ENCODE peak calls at places on chromosomes 12 and 14, in four cellular contexts. E is fibroblast of mammary gland, O is Peyer's patch, L is AG09309. B is an unnamed sample.

GRCh38 chr14:80468331-80469122 is 257.2 kb upstream of the DIO2 start:
- DNase-seq in L (no peak), E (no peak), O (no peak), B (no peak)

GRCh38 chr14:75221797-75222196 is 45.4 kb upstream of the TMED10 start:
- DNase-seq in L (no peak), E (no peak), O (no peak), B (no peak)

GRCh38 chr12:123250471-123251383 is 17.5 kb downstream of the MTRFR start:
- DNase-seq in O (peak), E (no peak), L (no peak), B (no peak)

GRCh38 chr12:105226219-105226618 is 9.8 kb downstream of the APPL2 start:
- DNase-seq in O (no peak), L (peak), E (peak), B (no peak)

GRCh38 chr12:74539765-74540526 is 2.3 kb downstream of the ATXN7L3B start:
- DNase-seq in L (no peak), O (no peak), E (no peak), B (no peak)

GRCh38 chr14:94771191-94771905 is 1.4 kb upstream of the GSC start:
- DNase-seq in O (no peak), L (no peak), E (no peak), B (no peak)

GRCh38 chr12:94271351-94271750 is 123.0 kb downstream of the PLXNC1 start:
- DNase-seq in E (no peak), L (no peak), O (no peak), B (no peak)

GRCh38 chr14:23938823-23939222 is 14.7 kb upstream of the DHRS4 start:
- DNase-seq in L (no peak), O (no peak), E (no peak), B (no peak)

GRCh38 chr12:112801055-112801454 is 9.5 kb downstream of the RPH3A start:
- DNase-seq in E (no peak), O (no peak), L (no peak), B (no peak)

GRCh38 chr14:32381869-32382268 is 52.8 kb downstream of the AKAP6 start:
- DNase-seq in O (no peak), L (no peak), E (no peak), B (no peak)

GRCh38 chr12:92717202-92717601 is 14.4 kb downstream of the PLEKHG7 start:
- DNase-seq in E (peak), O (no peak), L (peak), B (no peak)

GRCh38 chr14:96001866-96002510 is 37.2 kb upstream of the C14orf132 start:
- DNase-seq in O (no peak), E (no peak), L (no peak), B (peak)

GRCh38 chr12:54028324-54029201 is at the start of gene HOXC6:
- DNase-seq in L (no peak), E (peak), O (no peak), B (no peak)

GRCh38 chr14:47365248-47365647 is 310.2 kb downstream of the MDGA2 start:
- DNase-seq in E (no peak), L (no peak), O (no peak), B (no peak)

GRCh38 chr14:71362920-71363584 is 455.8 kb downstream of the PCNX1 start:
- DNase-seq in E (peak), L (no peak), O (no peak), B (no peak)

GRCh38 chr12:93459097-93459496 is 8.2 kb upstream of the MRPL42 start:
- DNase-seq in O (no peak), L (no peak), E (no peak), B (no peak)

GRCh38 chr12:95214466-95214865 is 2.8 kb downstream of the FGD6 start:
- DNase-seq in L (no peak), E (peak), O (no peak), B (no peak)

GRCh38 chr12:3527181-3527580 is 36.2 kb downstream of the PRMT8 start:
- DNase-seq in E (peak), L (peak), O (no peak), B (no peak)

GRCh38 chr14:36513451-36514277 is 6.4 kb downstream of the NKX2-1 start:
- DNase-seq in O (no peak), E (no peak), L (no peak), B (no peak)

GRCh38 chr12:3236345-3237153 is 159.4 kb downstream of the TSPAN9 start:
- DNase-seq in L (no peak), E (peak), O (no peak), B (no peak)

GRCh38 chr12:52585951-52586350 is 12.3 kb upstream of the KRT74 start:
- DNase-seq in L (no peak), O (no peak), E (no peak), B (no peak)

GRCh38 chr12:121955258-121956040 is 37.1 kb downstream of the CFAP251 start:
- DNase-seq in E (peak), O (no peak), L (no peak), B (no peak)

DNA sequence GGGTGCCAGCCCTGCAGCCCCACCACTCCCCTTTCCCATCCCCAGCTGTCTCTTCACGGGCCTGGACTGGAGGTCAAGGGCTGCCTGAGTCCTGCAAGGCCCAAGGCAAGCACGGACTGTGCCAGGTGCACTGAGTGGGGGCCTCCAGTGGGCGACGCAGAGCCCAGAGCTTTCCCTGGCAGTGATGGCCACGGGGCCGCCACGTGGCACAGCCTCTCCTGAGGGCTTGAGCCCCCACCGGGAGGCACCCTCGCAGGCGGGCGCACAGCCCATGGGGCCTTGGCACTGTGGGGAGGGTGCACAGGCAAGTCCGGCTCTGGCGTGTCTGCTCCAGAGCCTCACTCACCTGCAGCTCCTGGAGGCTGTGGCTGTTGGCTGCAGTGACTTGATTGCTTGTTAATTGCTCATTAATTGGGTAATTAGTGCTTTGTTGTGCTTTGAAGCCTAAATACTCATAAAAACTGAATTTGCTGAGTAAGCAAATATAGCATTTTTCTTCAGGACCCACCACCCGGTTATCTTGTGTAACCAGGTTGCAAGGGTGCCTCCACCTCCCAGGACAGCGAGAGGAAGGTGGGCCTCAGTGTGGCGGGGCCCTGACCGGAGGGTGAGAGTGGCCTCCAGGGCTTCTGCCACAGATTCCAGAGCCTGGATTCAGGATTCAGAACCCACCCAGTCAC is 48.5 kb downstream of the FBRSL1 start:
- DNase-seq in E (no peak), L (no peak), O (no peak), B (no peak)
- TF ChIP-seq CTCF in E (no peak), L (no peak), O (no peak), B (no peak)

GRCh38 chr12:19646599-19646998 is 207.3 kb downstream of the AEBP2 start:
- DNase-seq in O (no peak), E (no peak), L (no peak), B (no peak)

GRCh38 chr12:19641235-19642080 is 202.2 kb downstream of the AEBP2 start:
- DNase-seq in L (no peak), E (peak), O (no peak), B (no peak)

GRCh38 chr12:19645823-19646222 is 206.5 kb downstream of the AEBP2 start:
- DNase-seq in L (no peak), O (no peak), E (no peak), B (no peak)

GRCh38 chr12:19642305-19642704 is 203.0 kb downstream of the AEBP2 start:
- DNase-seq in L (no peak), E (no peak), O (no peak), B (no peak)

DNA sequence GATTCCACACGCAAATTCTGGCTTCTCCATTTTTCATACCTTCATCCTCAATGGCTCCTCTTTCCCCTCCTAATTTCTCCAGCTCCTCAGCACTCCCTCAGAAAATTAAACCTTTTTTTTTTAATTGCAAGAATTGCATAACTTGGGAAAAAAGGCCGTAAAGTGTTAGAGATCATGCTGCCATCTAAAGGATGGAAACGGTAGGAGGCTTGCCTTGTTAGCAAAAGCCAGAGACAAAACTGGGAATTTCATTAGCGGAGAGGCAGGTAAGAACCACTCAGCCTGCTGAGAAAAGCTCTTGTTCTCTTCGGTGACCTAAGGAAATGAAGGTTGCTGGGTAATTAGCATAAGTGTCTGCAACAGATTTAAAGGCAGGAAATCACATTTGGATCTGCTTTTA is 204.3 kb downstream of the AEBP2 start:
- DNase-seq in E (peak), O (no peak), L (peak), B (no peak)
- TF ChIP-seq CTCF in E (peak), O (peak), L (peak), B (peak)

GRCh38 chr12:67014642-67015041 is 254.5 kb upstream of the CAND1 start:
- DNase-seq in E (no peak), L (no peak), O (no peak), B (no peak)

GRCh38 chr12:67018105-67018504 is 251.1 kb upstream of the CAND1 start:
- DNase-seq in L (no peak), O (no peak), E (no peak), B (no peak)

GRCh38 chr12:67019070-67019469 is 250.1 kb upstream of the CAND1 start:
- DNase-seq in O (no peak), L (no peak), E (no peak), B (no peak)
- TF ChIP-seq CTCF in O (no peak), L (no peak), E (no peak), B (no peak)

GRCh38 chr14:64891839-64892375 is 12.2 kb upstream of the SPTB start:
- DNase-seq in O (no peak), E (peak), L (peak), B (no peak)
- TF ChIP-seq CTCF in O (peak), E (peak), L (peak), B (peak)

DNA sequence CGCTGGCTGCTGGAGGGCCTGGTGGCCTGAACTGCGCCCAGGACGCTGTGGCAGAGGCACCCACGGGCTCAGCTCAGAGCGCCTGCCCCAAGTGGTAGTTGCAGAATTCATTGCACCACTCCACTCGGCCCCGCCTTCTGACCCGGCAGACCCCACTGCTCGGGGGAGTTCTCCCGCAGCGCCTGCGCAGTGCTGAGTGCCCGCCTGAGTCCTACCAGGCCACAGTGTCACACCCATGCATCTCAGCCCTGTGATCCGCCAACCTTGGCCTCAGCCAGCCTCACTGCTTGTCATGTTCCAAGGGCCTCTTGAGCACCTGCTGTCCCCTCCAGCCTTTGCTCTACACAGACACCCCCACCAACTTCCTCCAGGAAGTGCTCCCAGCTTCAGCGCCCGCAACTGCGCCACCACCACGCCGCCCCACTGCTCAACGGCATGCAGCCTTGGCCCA is 12.2 kb downstream of the DEGS2 start:
- DNase-seq in L (no peak), E (no peak), O (peak), B (no peak)
- TF ChIP-seq CTCF in L (no peak), E (no peak), O (no peak), B (no peak)

GRCh38 chr12:48454675-48455074 is 17.7 kb upstream of the ANP32D start:
- DNase-seq in O (no peak), L (peak), E (peak), B (no peak)
- TF ChIP-seq CTCF in O (peak), L (peak), E (peak), B (peak)

DNA sequence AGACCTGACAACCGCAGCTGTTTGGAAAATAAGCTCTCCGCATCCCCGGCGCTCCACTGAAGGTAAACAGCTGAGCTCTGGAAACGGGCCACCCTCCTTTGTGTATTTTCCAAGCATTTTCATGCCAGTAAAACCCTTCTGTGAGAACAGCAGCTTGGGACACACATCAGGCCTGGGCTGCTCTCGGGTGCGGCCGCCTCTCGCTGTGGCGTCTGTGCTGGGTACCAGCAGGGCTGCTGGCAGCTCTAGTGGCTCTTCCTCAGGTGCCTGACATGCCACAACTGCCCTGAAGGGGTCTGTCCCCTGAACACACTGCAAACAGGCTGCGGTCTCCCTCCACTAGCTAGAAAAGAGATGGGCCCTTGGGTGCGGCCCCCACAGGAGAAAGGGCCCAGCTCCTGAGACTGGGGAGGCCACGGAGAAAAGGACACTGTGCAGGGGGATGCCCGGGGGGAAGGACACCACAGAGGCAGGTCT is 96.3 kb downstream of the ITPK1 start:
- DNase-seq in O (no peak), L (no peak), E (no peak), B (no peak)
- TF ChIP-seq CTCF in O (no peak), L (no peak), E (no peak), B (no peak)

DNA sequence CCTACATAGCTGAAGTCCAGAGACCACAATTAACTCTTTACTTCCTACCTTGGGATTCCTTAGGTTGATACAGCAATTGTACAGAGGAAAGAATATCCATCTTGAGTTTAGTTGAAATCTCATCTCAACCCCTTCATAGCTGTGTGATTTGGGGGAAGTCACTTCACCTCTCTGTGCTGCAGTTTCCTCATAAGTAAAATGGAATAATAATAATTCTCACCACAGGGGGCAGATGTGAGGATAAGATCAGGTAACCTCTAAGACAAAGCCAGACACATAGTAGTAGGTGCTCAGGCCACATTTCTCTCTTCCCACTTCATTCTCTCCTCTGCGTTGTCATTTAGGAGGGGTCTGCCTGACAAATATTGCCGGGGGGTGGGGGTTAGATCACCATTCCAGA is 6.7 kb downstream of the FOXN4 start:
- DNase-seq in L (no peak), O (no peak), E (no peak), B (no peak)
- TF ChIP-seq CTCF in L (no peak), O (no peak), E (no peak), B (no peak)

GRCh38 chr12:21617030-21617429 is 12.4 kb upstream of the GYS2 start:
- DNase-seq in O (no peak), E (no peak), L (no peak), B (no peak)

GRCh38 chr12:21614510-21614909 is 9.9 kb upstream of the GYS2 start:
- DNase-seq in E (no peak), L (no peak), O (no peak), B (no peak)

GRCh38 chr12:21618566-21618965 is 13.9 kb upstream of the GYS2 start:
- DNase-seq in O (no peak), E (no peak), L (no peak), B (no peak)

GRCh38 chr12:21615441-21615840 is 10.8 kb upstream of the GYS2 start:
- DNase-seq in L (no peak), E (peak), O (no peak), B (no peak)

DNA sequence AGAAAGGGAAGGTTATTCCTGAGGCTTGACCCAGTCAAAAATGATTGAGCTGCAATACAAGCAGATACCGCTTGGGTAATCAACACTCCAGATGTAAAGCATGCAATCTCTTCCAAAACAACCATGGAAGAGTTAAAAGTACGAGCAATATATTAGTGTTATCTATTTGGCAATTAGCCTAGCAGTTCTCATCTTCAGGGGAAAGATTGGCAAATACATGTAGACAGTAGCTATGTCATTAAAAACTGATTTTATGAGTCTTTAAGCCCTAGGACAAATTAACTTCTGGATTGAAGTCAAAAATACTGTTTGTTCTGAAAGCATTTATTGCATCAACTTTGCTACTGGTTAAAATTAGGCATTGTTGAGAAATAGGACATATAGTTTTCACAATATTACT is 9.3 kb upstream of the GYS2 start:
- DNase-seq in O (no peak), L (no peak), E (peak), B (no peak)
- TF ChIP-seq CTCF in O (no peak), L (no peak), E (peak), B (no peak)

GRCh38 chr12:57521475-57522018 is 1.1 kb upstream of the MBD6 start:
- DNase-seq in L (no peak), E (no peak), O (peak), B (no peak)
- TF ChIP-seq CTCF in L (no peak), E (no peak), O (no peak), B (no peak)

B was measured in osteocyte.